ENCODE peak calls at places on chromosome 5, in nine cellular contexts. X is NCI-H187 treated with DMSO at 0.1 percent for 48 hours; U is T-helper 17 cell; K is stimulated activated CD4-positive, alpha-beta T cell treated with anti-CD3 and anti-CD28 coated beads, Interleukin-15, amount 100 ng/mL, for 1 hour; B is esophagus squamous epithelium; W is GM10248; M is stimulated activated CD8-positive, alpha-beta memory T cell treated with anti-CD3 and anti-CD28 coated beads, Interleukin-7, amount 100 ng/mL, for 24 hours; R is omental fat pad; S is activated CD8-positive, alpha-beta memory T cell treated with anti-CD3 and anti-CD28 coated beads, Interleukin-2, amount 10 ng/mL, durations not matched to agents 7 days and 5 days. Q is an unnamed sample.

GRCh38 chr5:82820188-82820587 is 257.0 kb downstream of the TMEM167A start:
- DNase-seq in X (no peak), U (no peak), K (no peak), B (no peak), W (no peak), M (no peak), R (no peak), S (no peak), Q (no peak)

GRCh38 chr5:164713682-164714081 is 1208.3 kb downstream of the MAT2B start:
- DNase-seq in X (no peak), U (no peak), K (no peak), B (no peak), W (no peak), M (no peak), R (no peak), S (no peak), Q (no peak)

GRCh38 chr5:15393146-15393545 is 106.8 kb upstream of the FBXL7 start:
- DNase-seq in X (no peak), U (no peak), K (no peak), B (no peak), W (no peak), M (no peak), R (no peak), S (no peak), Q (no peak)

GRCh38 chr5:80064124-80064523 is 29.0 kb downstream of the THBS4 start:
- DNase-seq in X (no peak), U (no peak), K (no peak), B (no peak), W (no peak), M (no peak), R (no peak), S (no peak), Q (no peak)

GRCh38 chr5:137190441-137190840 is 308.7 kb downstream of the SPOCK1 start:
- DNase-seq in X (no peak), U (no peak), K (no peak), B (no peak), W (no peak), M (no peak), R (no peak), S (no peak), Q (no peak)

GRCh38 chr5:158701406-158702177 is 398.1 kb downstream of the EBF1 start:
- DNase-seq in X (no peak), U (no peak), K (no peak), B (no peak), W (no peak), M (no peak), R (no peak), S (no peak), Q (no peak)

GRCh38 chr5:92371889-92372235 is 988.7 kb upstream of the ARRDC3 start:
- DNase-seq in X (no peak), U (no peak), K (no peak), B (no peak), W (no peak), M (no peak), R (no peak), S (no peak), Q (no peak)

GRCh38 chr5:73630760-73631159 is 4.8 kb downstream of the ARHGEF28 start:
- DNase-seq in X (no peak), U (no peak), K (no peak), B (no peak), W (no peak), M (no peak), R (no peak), S (no peak), Q (no peak)

GRCh38 chr5:33371660-33372059 is 69.1 kb upstream of the TARS1 start:
- DNase-seq in X (no peak), U (no peak), K (no peak), B (no peak), W (no peak), M (no peak), R (no peak), S (no peak), Q (no peak)

GRCh38 chr5:154779105-154779504 is 23.9 kb downstream of the LARP1 start:
- DNase-seq in X (no peak), U (no peak), K (no peak), B (no peak), W (no peak), M (no peak), R (no peak), S (no peak), Q (no peak)

GRCh38 chr5:143638654-143639053 is 173.3 kb upstream of the HMHB1 start:
- DNase-seq in X (no peak), U (no peak), K (no peak), B (no peak), W (no peak), M (no peak), R (no peak), S (no peak), Q (no peak)

GRCh38 chr5:138975098-138975847 is 100.1 kb upstream of the LRRTM2 start:
- DNase-seq in X (no peak), U (no peak), K (no peak), B (no peak), W (peak), M (no peak), R (no peak), S (no peak), Q (no peak)

GRCh38 chr5:133510634-133511262 is 101.6 kb downstream of the FSTL4 start:
- DNase-seq in X (no peak), U (no peak), K (no peak), B (no peak), W (no peak), M (no peak), R (no peak), S (no peak), Q (no peak)

GRCh38 chr5:3365501-3366215 is 230.0 kb upstream of the IRX1 start:
- DNase-seq in X (no peak), U (no peak), K (no peak), B (no peak), W (no peak), M (no peak), R (no peak), S (no peak), Q (no peak)

GRCh38 chr5:112671687-112672086 is 66.0 kb upstream of the APC start:
- DNase-seq in X (no peak), U (no peak), K (no peak), B (no peak), W (no peak), M (no peak), R (no peak), S (no peak), Q (no peak)

GRCh38 chr5:149561848-149562247 is 10.6 kb upstream of the CSNK1A1 start:
- DNase-seq in X (no peak), U (no peak), K (no peak), B (no peak), W (no peak), M (no peak), R (no peak), S (no peak), Q (no peak)

GRCh38 chr5:180331647-180331950 is 21.5 kb downstream of the GFPT2 start:
- DNase-seq in X (no peak), U (no peak), K (no peak), B (no peak), W (no peak), M (no peak), R (no peak), S (peak), Q (no peak)

GRCh38 chr5:80164799-80165198 is 91.0 kb downstream of the SERINC5 start:
- DNase-seq in X (no peak), U (no peak), K (no peak), B (no peak), W (no peak), M (no peak), R (no peak), S (no peak), Q (no peak)

GRCh38 chr5:36659406-36659805 is 53.0 kb downstream of the SLC1A3 start:
- DNase-seq in X (no peak), U (no peak), K (no peak), B (no peak), W (no peak), M (no peak), R (no peak), S (no peak), Q (no peak)

GRCh38 chr5:151684690-151685361 is 1.9 kb downstream of the SPARC start:
- DNase-seq in X (no peak), U (no peak), K (no peak), B (no peak), W (no peak), M (no peak), R (peak), S (no peak), Q (no peak)

GRCh38 chr5:74206571-74207550 is 433.7 kb downstream of the ENC1 start:
- DNase-seq in X (peak), U (no peak), K (no peak), B (no peak), W (no peak), M (no peak), R (peak), S (no peak), Q (no peak)

GRCh38 chr5:6583049-6583880 is 49.6 kb downstream of the NSUN2 start:
- DNase-seq in X (no peak), U (no peak), K (no peak), B (no peak), W (peak), M (no peak), R (no peak), S (no peak), Q (no peak)

GRCh38 chr5:174074369-174074768 is 28.9 kb downstream of the NSG2 start:
- DNase-seq in X (no peak), U (no peak), K (no peak), B (no peak), W (no peak), M (no peak), R (no peak), S (no peak), Q (no peak)

GRCh38 chr5:59321631-59322030 is 571.9 kb downstream of the PDE4D start:
- DNase-seq in X (no peak), U (no peak), K (no peak), B (no peak), W (no peak), M (no peak), R (no peak), S (no peak), Q (no peak)

GRCh38 chr5:93503598-93504067 is 77.4 kb downstream of the NR2F1-AS1 start:
- DNase-seq in X (no peak), U (no peak), K (no peak), B (no peak), W (no peak), M (no peak), R (no peak), S (no peak), Q (no peak)

GRCh38 chr5:53170748-53171349 is 61.3 kb upstream of the MOCS2 start:
- DNase-seq in X (no peak), U (no peak), K (no peak), B (no peak), W (peak), M (no peak), R (no peak), S (no peak), Q (no peak)

GRCh38 chr5:172830876-172831662 is 3.0 kb upstream of the ERGIC1 start:
- DNase-seq in X (no peak), U (no peak), K (no peak), B (no peak), W (no peak), M (no peak), R (no peak), S (no peak), Q (no peak)

GRCh38 chr5:55993628-55994501 is 898 bp downstream of the IL6ST start:
- DNase-seq in X (no peak), U (no peak), K (no peak), B (no peak), W (peak), M (no peak), R (no peak), S (no peak), Q (no peak)

GRCh38 chr5:151900876-151901275 is 23.8 kb downstream of the GLRA1 start:
- DNase-seq in X (no peak), U (no peak), K (no peak), B (no peak), W (no peak), M (no peak), R (no peak), S (no peak), Q (no peak)

GRCh38 chr5:132777209-132778069 is at the start of gene SEPTIN8:
- DNase-seq in X (no peak), U (peak), K (peak), B (no peak), W (peak), M (no peak), R (no peak), S (peak), Q (peak)

GRCh38 chr5:1747079-1747802 is 52.4 kb downstream of the MRPL36 start:
- DNase-seq in X (no peak), U (peak), K (no peak), B (no peak), W (no peak), M (no peak), R (no peak), S (no peak), Q (no peak)

GRCh38 chr5:178207183-178207916 is 3.0 kb downstream of the HNRNPAB start:
- DNase-seq in X (no peak), U (no peak), K (no peak), B (no peak), W (no peak), M (no peak), R (peak), S (no peak), Q (no peak)

GRCh38 chr5:143244000-143244736 is 159.3 kb downstream of the NR3C1 start:
- DNase-seq in X (no peak), U (no peak), K (no peak), B (peak), W (no peak), M (no peak), R (peak), S (no peak), Q (no peak)

GRCh38 chr5:153903321-153903720 is 135.4 kb downstream of the FAM114A2 start:
- DNase-seq in X (no peak), U (no peak), K (no peak), B (no peak), W (no peak), M (no peak), R (no peak), S (no peak), Q (no peak)

GRCh38 chr5:25064306-25064705 is 419.5 kb upstream of the CDH10 start:
- DNase-seq in X (no peak), U (no peak), K (no peak), B (no peak), W (no peak), M (no peak), R (no peak), S (no peak), Q (no peak)

GRCh38 chr5:93151121-93151520 is 429.9 kb downstream of the NR2F1-AS1 start:
- DNase-seq in X (no peak), U (no peak), K (no peak), B (no peak), W (no peak), M (no peak), R (no peak), S (no peak), Q (no peak)

GRCh38 chr5:142758062-142758802 is 11.9 kb upstream of the ARHGAP26 start:
- DNase-seq in X (no peak), U (no peak), K (no peak), B (no peak), W (no peak), M (no peak), R (no peak), S (no peak), Q (no peak)

GRCh38 chr5:55081541-55081940 is 20.9 kb upstream of the GZMA start:
- DNase-seq in X (no peak), U (no peak), K (no peak), B (no peak), W (no peak), M (no peak), R (no peak), S (no peak), Q (no peak)